ENCODE peak calls at places on chromosomes 11 and 22, in five cellular contexts. A is effector memory CD4-positive, alpha-beta T cell; T is stimulated activated CD4-positive, alpha-beta T cell treated with anti-CD3 and anti-CD28 coated beads, TNF-alpha, amount 100 ng/mL, for 1 hour; P is Ammon's horn; O is NCI-H1105. Z is an unnamed sample.

GRCh38 chr11:63914896-63915681 is 1.9 kb downstream of the RCOR2 start:
- DNase-seq in A (no peak), P (no peak), T (no peak), O (peak), Z (no peak)

GRCh38 chr22:35352214-35353111 is 28.4 kb upstream of the HMOX1 start:
- DNase-seq in O (no peak), A (no peak), P (peak), T (no peak), Z (no peak)

GRCh38 chr11:130778026-130778425 is 138.3 kb downstream of the SNX19 start:
- DNase-seq in O (no peak), T (no peak), A (no peak), P (no peak), Z (no peak)

GRCh38 chr11:18844753-18845367 is 53.3 kb upstream of the PTPN5 start:
- DNase-seq in A (no peak), T (no peak), O (peak), P (peak), Z (no peak)

GRCh38 chr11:80987161-80987560 is 1546.3 kb upstream of the TENM4 start:
- DNase-seq in P (no peak), T (no peak), O (no peak), A (no peak), Z (no peak)

GRCh38 chr22:44108806-44109385 is 71.8 kb upstream of the PARVG start:
- DNase-seq in A (no peak), O (no peak), T (no peak), P (no peak), Z (no peak)

GRCh38 chr11:72751293-72752087 is 718 bp downstream of the ARAP1 start:
- DNase-seq in P (no peak), A (no peak), O (no peak), T (no peak), Z (peak)

GRCh38 chr11:44622190-44622650 is 56.8 kb downstream of the CD82 start:
- DNase-seq in T (no peak), O (no peak), A (no peak), P (peak), Z (no peak)

GRCh38 chr11:11409224-11409623 is 56.2 kb upstream of the CSNK2A3 start:
- DNase-seq in T (no peak), O (no peak), A (no peak), P (no peak), Z (no peak)

GRCh38 chr22:44914026-44914721 is 95.6 kb downstream of the PHF21B start:
- DNase-seq in T (no peak), P (no peak), A (no peak), O (no peak), Z (no peak)

GRCh38 chr22:50665738-50666137 is 6.9 kb upstream of the SHANK3 start:
- DNase-seq in A (no peak), T (no peak), P (no peak), O (no peak), Z (no peak)

GRCh38 chr22:50144005-50144614 is 26.4 kb upstream of the PANX2 start:
- DNase-seq in O (no peak), A (no peak), P (no peak), T (no peak), Z (no peak)

GRCh38 chr22:32478994-32479393 is 4.4 kb downstream of the FBXO7 start:
- DNase-seq in A (no peak), O (no peak), T (no peak), P (no peak), Z (no peak)

GRCh38 chr11:95067042-95067827 is 516 bp downstream of the SRSF8 start:
- DNase-seq in P (peak), A (peak), T (no peak), O (peak), Z (peak)

GRCh38 chr22:50008151-50009040 is 4.2 kb downstream of the IL17REL start:
- DNase-seq in P (no peak), T (no peak), A (no peak), O (peak), Z (peak)

GRCh38 chr11:61587541-61587941 is 6.7 kb upstream of the SYT7 start:
- DNase-seq in O (no peak), A (peak), P (no peak), T (no peak), Z (no peak)

GRCh38 chr22:46522743-46523300 is 14.6 kb downstream of the CELSR1 start:
- DNase-seq in P (no peak), A (no peak), O (no peak), T (no peak), Z (no peak)

GRCh38 chr11:59144579-59145345 is 2.1 kb downstream of the FAM111A start:
- DNase-seq in A (peak), P (peak), O (peak), T (peak), Z (peak)

GRCh38 chr11:96238563-96239166 is 104.3 kb downstream of the MAML2 start:
- DNase-seq in O (peak), P (no peak), A (no peak), T (no peak), Z (no peak)

GRCh38 chr22:40385041-40385782 is 14.8 kb downstream of the SGSM3 start:
- DNase-seq in O (no peak), T (no peak), P (no peak), A (peak), Z (no peak)

GRCh38 chr11:2109541-2110019 is 29.6 kb downstream of the IGF2 start:
- DNase-seq in A (no peak), P (no peak), O (no peak), T (no peak), Z (no peak)

GRCh38 chr11:43987384-43988039 is 45.1 kb downstream of the C11orf96 start:
- DNase-seq in T (no peak), A (no peak), O (no peak), P (peak), Z (no peak)

GRCh38 chr22:42202669-42203068 is 67.8 kb downstream of the TCF20 start:
- DNase-seq in A (peak), O (no peak), T (peak), P (no peak), Z (no peak)

GRCh38 chr11:62721994-62722393 is 5.3 kb downstream of the HNRNPUL2 start:
- DNase-seq in O (no peak), T (no peak), A (no peak), P (no peak), Z (no peak)

GRCh38 chr22:38397189-38398097 is 57.6 kb downstream of the KCNJ4 start:
- DNase-seq in T (no peak), O (no peak), A (peak), P (peak), Z (no peak)